ENCODE peak calls at places on chromosomes 16 and 17, in four cellular contexts. One of them, this sample, is unnamed.

GRCh38 chr16:30152517-30152916 is 29.5 kb upstream of the MAPK3 start:
- DNase-seq in type B pancreatic cell: no peak
- DNase-seq in NCI-H226: no peak
- DNase-seq in fibroblast of pulmonary artery: no peak
- DNase-seq in this sample: no peak

GRCh38 chr16:87196229-87196628 is 121.0 kb downstream of the C16orf95 start:
- DNase-seq in type B pancreatic cell: no peak
- DNase-seq in NCI-H226: peak; percentile 56
- DNase-seq in fibroblast of pulmonary artery: no peak
- DNase-seq in this sample: no peak

GRCh38 chr17:28524476-28525415 is 18.6 kb downstream of the FOXN1 start:
- DNase-seq in NCI-H226: peak; percentile 22
- DNase-seq in fibroblast of pulmonary artery: peak; percentile 57
- DNase-seq in type B pancreatic cell: no peak
- DNase-seq in this sample: no peak

GRCh38 chr16:25633549-25633948 is 58.2 kb upstream of the HS3ST4 start:
- DNase-seq in fibroblast of pulmonary artery: no peak
- DNase-seq in type B pancreatic cell: no peak
- DNase-seq in NCI-H226: no peak
- DNase-seq in this sample: no peak

GRCh38 chr16:7148606-7149005 is 184.0 kb upstream of the RBFOX1 start:
- DNase-seq in fibroblast of pulmonary artery: no peak
- DNase-seq in type B pancreatic cell: no peak
- DNase-seq in NCI-H226: no peak
- DNase-seq in this sample: no peak

GRCh38 chr16:66409156-66409555 is 17.9 kb upstream of the BEAN1 start:
- DNase-seq in type B pancreatic cell: no peak
- DNase-seq in fibroblast of pulmonary artery: peak; percentile 78
- DNase-seq in NCI-H226: peak; percentile 79
- DNase-seq in this sample: no peak

GRCh38 chr17:55609737-55610201 is 98.5 kb upstream of the SMIM36 start:
- DNase-seq in NCI-H226: no peak
- DNase-seq in type B pancreatic cell: no peak
- DNase-seq in fibroblast of pulmonary artery: peak; percentile 14
- DNase-seq in this sample: no peak

GRCh38 chr17:29124135-29124930 is 55.9 kb downstream of the MYO18A start:
- DNase-seq in NCI-H226: peak; percentile 68
- DNase-seq in type B pancreatic cell: no peak
- DNase-seq in fibroblast of pulmonary artery: peak; percentile 86
- DNase-seq in this sample: no peak

GRCh38 chr17:57445772-57446472 is 189.6 kb downstream of the MSI2 start:
- DNase-seq in type B pancreatic cell: no peak
- DNase-seq in NCI-H226: no peak
- DNase-seq in fibroblast of pulmonary artery: no peak
- DNase-seq in this sample: no peak

GRCh38 chr17:27206447-27206846 is 87.5 kb upstream of the WSB1 start:
- DNase-seq in type B pancreatic cell: no peak
- DNase-seq in fibroblast of pulmonary artery: no peak
- DNase-seq in NCI-H226: peak; percentile 9
- DNase-seq in this sample: no peak

GRCh38 chr17:38868968-38869646 is 751 bp upstream of the LASP1 start:
- DNase-seq in NCI-H226: peak; percentile 83
- DNase-seq in fibroblast of pulmonary artery: peak; percentile 91
- DNase-seq in type B pancreatic cell: peak; percentile 97
- DNase-seq in this sample: no peak

GRCh38 chr17:9522074-9522473 is 53.5 kb downstream of the STX8 start:
- DNase-seq in fibroblast of pulmonary artery: peak; percentile 74
- DNase-seq in type B pancreatic cell: no peak
- DNase-seq in NCI-H226: peak; percentile 24
- DNase-seq in this sample: no peak

GRCh38 chr17:50058296-50058945 is 2.5 kb downstream of the ITGA3 start:
- DNase-seq in fibroblast of pulmonary artery: no peak
- DNase-seq in NCI-H226: no peak
- DNase-seq in type B pancreatic cell: no peak
- DNase-seq in this sample: no peak

GRCh38 chr16:72064361-72064894 is 1.4 kb downstream of the HPR start:
- DNase-seq in NCI-H226: no peak
- DNase-seq in fibroblast of pulmonary artery: no peak
- DNase-seq in type B pancreatic cell: no peak
- DNase-seq in this sample: no peak

GRCh38 chr16:90035902-90036301 is 16.6 kb upstream of the DBNDD1 start:
- DNase-seq in type B pancreatic cell: no peak
- DNase-seq in fibroblast of pulmonary artery: no peak
- DNase-seq in NCI-H226: no peak
- DNase-seq in this sample: no peak

GRCh38 chr17:80219013-80219776 is 938 bp downstream of the SGSH start:
- DNase-seq in type B pancreatic cell: no peak
- DNase-seq in fibroblast of pulmonary artery: peak; percentile 73
- DNase-seq in NCI-H226: peak; percentile 41
- DNase-seq in this sample: no peak

GRCh38 chr17:19757536-19758180 is 9.6 kb upstream of the ALDH3A1 start:
- DNase-seq in NCI-H226: no peak
- DNase-seq in fibroblast of pulmonary artery: no peak
- DNase-seq in type B pancreatic cell: no peak
- DNase-seq in this sample: no peak

GRCh38 chr16:50519602-50520001 is 28.6 kb upstream of the NKD1 start:
- DNase-seq in type B pancreatic cell: no peak
- DNase-seq in NCI-H226: no peak
- DNase-seq in fibroblast of pulmonary artery: no peak
- DNase-seq in this sample: no peak